ENCODE peak calls at places on chromosomes 4 and X, in seven cellular contexts. Z is breast epithelium, S is OCI-LY7, A is heart left ventricle, M is lower lobe of right lung, O is heart right ventricle, G is left ventricle myocardium inferior. L is an unnamed sample. For H3K4me1 and H3K9me3, the result is how much of the 10 kb centered on the place peaks cover.

GRCh38 chrX:128616933-128617332 is 564.7 kb upstream of the ACTRT1 start:
- DNase-seq in A (no peak), Z (no peak), G (no peak), S (no peak), M (no peak), O (no peak), L (no peak)

GRCh38 chr4:150385606-150386005 is 196.3 kb upstream of the MAB21L2 start:
- DNase-seq in G (no peak), A (no peak), S (no peak), O (peak), Z (no peak), M (no peak), L (peak)

GRCh38 chr4:137375111-137375850 is 157.0 kb downstream of the PCDH18 start:
- DNase-seq in G (no peak), A (no peak), S (no peak), Z (no peak), O (no peak), M (no peak), L (no peak)

GRCh38 chrX:97845451-97845850 is 961.7 kb downstream of the RPA4 start:
- DNase-seq in S (no peak), G (no peak), O (no peak), A (no peak), Z (no peak), M (no peak), L (peak)

GRCh38 chr4:88967883-88968316 is 89.1 kb downstream of the FAM13A start:
- DNase-seq in Z (no peak), O (no peak), G (no peak), M (no peak), S (no peak), A (no peak), L (no peak)

GRCh38 chr4:128229458-128229805 is 58.2 kb downstream of the PGRMC2 start:
- DNase-seq in Z (no peak), S (no peak), G (no peak), O (no peak), M (no peak), A (no peak), L (no peak)

GRCh38 chr4:40395908-40396806 is 61.0 kb downstream of the CHRNA9 start:
- DNase-seq in M (peak), S (no peak), Z (peak), A (peak), G (peak), O (peak), L (peak)

GRCh38 chr4:105509714-105510113 is 35.9 kb upstream of the PPA2 start:
- DNase-seq in M (no peak), G (no peak), O (no peak), A (no peak), Z (no peak), S (no peak), L (no peak)

GRCh38 chrX:10574663-10575062 is 45.7 kb downstream of the MID1 start:
- DNase-seq in Z (no peak), O (no peak), M (no peak), S (no peak), G (no peak), A (no peak), L (no peak)

GRCh38 chrX:121102101-121102500 is 54.7 kb downstream of the GLUD2 start:
- DNase-seq in M (no peak), A (no peak), G (no peak), S (no peak), Z (no peak), O (no peak), L (no peak)

GRCh38 chrX:119477812-119478232 is 9.6 kb downstream of the SLC25A5 start:
- DNase-seq in M (no peak), A (no peak), S (no peak), G (no peak), O (no peak), Z (no peak), L (no peak)

GRCh38 chr4:98242538-98242937 is 18.6 kb upstream of the RAP1GDS1 start:
- DNase-seq in O (no peak), G (no peak), S (no peak), M (no peak), A (no peak), Z (no peak), L (no peak)

GRCh38 chr4:164039482-164039881 is 545.0 kb downstream of the TMA16 start:
- DNase-seq in O (no peak), M (no peak), S (no peak), G (no peak), Z (no peak), A (no peak), L (no peak)

GRCh38 chrX:131816551-131817136 is 206.5 kb upstream of the STK26 start:
- DNase-seq in G (no peak), Z (no peak), S (peak), A (peak), O (peak), M (no peak), L (no peak)

GRCh38 chrX:68440940-68441339 is 7.6 kb upstream of the OPHN1 start:
- DNase-seq in G (peak), S (no peak), Z (peak), O (peak), M (no peak), A (peak), L (peak)

GRCh38 chr4:76784237-76784636 is 113.7 kb downstream of the SOWAHB start:
- DNase-seq in G (no peak), Z (no peak), A (no peak), M (no peak), S (no peak), O (no peak), L (no peak)

GRCh38 chrX:72430405-72430968 is 124.8 kb upstream of the CITED1 start:
- DNase-seq in S (no peak), G (no peak), M (no peak), O (no peak), A (no peak), Z (no peak), L (no peak)

GRCh38 chrX:136147966-136148365 is 633 bp downstream of the FHL1 start:
- DNase-seq in Z (no peak), G (no peak), O (peak), S (no peak), A (peak), M (no peak), L (peak)

GRCh38 chrX:30751497-30751896 is 98.3 kb downstream of the GK start:
- DNase-seq in M (no peak), Z (no peak), G (no peak), O (no peak), A (no peak), S (no peak), L (no peak)

GRCh38 chr4:16227462-16227868 is 1.2 kb upstream of the TAPT1 start:
- DNase-seq in O (peak), A (peak), Z (no peak), S (peak), G (peak), M (peak), L (peak)

GRCh38 chr4:13626492-13627184 is 887 bp downstream of the BOD1L1 start:
- DNase-seq in M (no peak), S (no peak), O (no peak), G (no peak), A (no peak), Z (no peak), L (no peak)

GRCh38 chr4:83212041-83212851 is 72.4 kb downstream of the COQ2 start:
- DNase-seq in O (no peak), G (no peak), A (no peak), M (no peak), S (peak), Z (no peak), L (no peak)

GRCh38 chrX:17719651-17720050 is 17.6 kb upstream of the SCML1 start:
- DNase-seq in A (no peak), Z (no peak), S (no peak), M (no peak), O (no peak), G (no peak), L (no peak)

DNA sequence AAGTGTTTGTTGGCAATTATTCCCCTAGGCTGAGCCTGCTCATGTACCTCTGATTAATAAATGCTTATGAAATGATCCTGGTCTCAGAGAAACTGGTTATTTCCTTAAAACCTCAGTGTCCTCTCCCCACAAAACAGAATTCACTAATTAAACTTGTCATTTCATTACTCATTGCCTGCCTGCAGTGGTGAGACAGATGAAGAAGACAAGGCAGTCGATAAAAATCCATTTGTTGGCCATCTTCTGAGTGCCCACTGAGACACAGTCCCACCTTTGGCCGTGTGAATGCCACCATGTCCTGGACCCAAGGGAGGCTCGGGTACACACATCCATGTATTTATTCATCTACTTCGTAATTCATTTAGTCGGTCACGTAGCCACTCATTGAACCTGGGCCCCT is 3.4 kb downstream of the S100P start:
- DNase-seq in G (no peak), M (no peak), S (no peak), O (no peak), A (no peak), Z (no peak), L (no peak)
- H3K27ac ChIP-seq in G (peak), M (peak), S (no peak), O (peak), A (no peak), Z (peak), L (peak)

GRCh38 chrX:40471965-40472648 is 108.7 kb upstream of the ATP6AP2 start:
- DNase-seq in Z (peak), S (peak), A (no peak), M (peak), G (no peak), O (peak), L (no peak)

GRCh38 chrX:40465735-40466551 is 114.8 kb upstream of the ATP6AP2 start:
- DNase-seq in O (no peak), M (no peak), G (no peak), Z (no peak), A (no peak), S (peak), L (no peak)

GRCh38 chrX:40470830-40471429 is 109.8 kb upstream of the ATP6AP2 start:
- DNase-seq in S (no peak), A (no peak), M (no peak), G (no peak), O (no peak), Z (no peak), L (no peak)

GRCh38 chrX:40468033-40468979 is 112.5 kb upstream of the ATP6AP2 start:
- DNase-seq in A (peak), G (peak), O (peak), Z (no peak), S (peak), M (peak), L (peak)

GRCh38 chrX:40469316-40469715 is 111.5 kb upstream of the ATP6AP2 start:
- DNase-seq in G (no peak), A (no peak), M (no peak), Z (no peak), O (no peak), S (no peak), L (no peak)
- H3K4me1 ChIP-seq in G (under half), A (under half), M (under half), Z (under half), O (under half), S (under half), L (under half)

GRCh38 chr4:20101831-20102230 is 149.9 kb upstream of the SLIT2 start:
- DNase-seq in A (no peak), O (no peak), G (no peak), M (no peak), Z (no peak), S (no peak), L (no peak)
- H3K9me3 ChIP-seq in A (under half), O (under half), G (under half), M (under half), Z (under half), S (under half), L (under half)

GRCh38 chr4:3257125-3257690 is 8.2 kb downstream of the MSANTD1 start:
- DNase-seq in Z (peak), M (no peak), O (peak), S (no peak), A (peak), G (no peak), L (no peak)

GRCh38 chr4:3254302-3255131 is 5.6 kb downstream of the MSANTD1 start:
- DNase-seq in O (no peak), S (no peak), G (peak), Z (peak), M (no peak), A (peak), L (no peak)

GRCh38 chr4:3256230-3257124 is 7.5 kb downstream of the MSANTD1 start:
- DNase-seq in A (peak), S (no peak), G (no peak), Z (peak), O (no peak), M (no peak), L (no peak)

GRCh38 chr4:3255611-3256186 is 6.7 kb downstream of the MSANTD1 start:
- DNase-seq in G (peak), M (no peak), A (peak), S (no peak), O (no peak), Z (peak), L (no peak)

DNA sequence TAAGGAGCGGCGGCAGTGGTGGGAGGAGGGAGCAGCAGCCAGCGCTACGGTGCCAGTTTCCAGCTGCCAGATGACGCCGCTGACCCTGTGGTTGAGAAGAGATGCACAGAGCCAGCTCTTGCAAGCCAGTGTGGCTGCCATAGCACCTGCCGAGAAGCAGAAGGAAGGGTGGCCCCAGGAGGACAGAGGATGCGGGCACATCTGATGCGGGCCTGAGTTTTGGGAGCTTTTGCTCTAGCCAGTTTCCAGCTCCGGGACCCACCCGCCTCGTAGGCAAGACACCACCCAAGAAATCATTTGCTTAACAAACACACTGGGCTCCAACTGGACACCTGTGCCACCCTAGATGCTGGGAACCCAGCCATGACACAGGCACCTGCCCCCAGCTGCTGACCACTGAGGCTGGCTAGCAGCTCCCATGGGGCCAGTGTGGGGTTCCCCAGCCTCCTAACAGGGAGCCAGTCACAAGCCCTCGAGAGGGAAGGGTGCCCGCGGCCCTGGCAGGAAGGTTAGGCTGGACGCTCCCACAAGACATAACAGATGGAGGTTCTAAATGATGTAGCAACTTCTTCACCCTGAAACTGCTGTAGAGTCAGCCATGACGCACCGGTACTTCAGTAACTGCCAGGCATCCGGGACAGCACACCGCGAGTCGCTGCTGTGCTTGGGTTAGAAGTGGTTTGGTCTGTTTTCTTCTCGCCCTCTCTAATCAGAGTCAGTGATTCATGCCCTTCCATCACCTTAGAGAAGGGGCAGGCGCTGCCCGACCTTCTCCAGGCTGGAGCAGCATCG is 8.9 kb downstream of the MSANTD1 start:
- DNase-seq in O (peak), S (no peak), Z (peak), A (peak), M (no peak), G (no peak), L (no peak)
- H3K27ac ChIP-seq in O (no peak), S (no peak), Z (no peak), A (no peak), M (no peak), G (no peak), L (no peak)

GRCh38 chr4:175614880-175615279 is 197.2 kb downstream of the GPM6A start:
- DNase-seq in S (no peak), G (no peak), M (no peak), O (no peak), Z (no peak), A (no peak), L (no peak)

DNA sequence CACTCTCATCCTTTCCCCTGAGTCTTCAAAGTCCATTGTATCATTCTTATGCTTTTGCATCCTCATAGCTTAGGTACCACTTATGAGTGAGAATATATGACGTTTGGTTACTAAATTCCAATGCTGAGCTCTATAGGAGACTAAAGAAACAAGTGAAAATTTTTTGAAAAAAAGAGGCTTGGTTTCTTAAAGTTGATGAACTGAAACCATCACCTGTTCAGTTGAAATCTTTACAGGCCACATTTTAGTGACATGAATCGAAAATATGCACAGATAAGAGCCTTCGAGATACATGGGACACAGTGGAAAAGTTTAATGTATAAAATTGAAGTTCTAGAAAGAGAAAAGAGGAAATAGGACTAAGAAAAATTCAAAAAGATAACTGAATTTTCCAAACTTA is 195.8 kb downstream of the GPM6A start:
- DNase-seq in O (no peak), Z (no peak), S (no peak), A (no peak), G (no peak), M (no peak), L (no peak)
- H3K4me1 ChIP-seq in O (under half), Z (under half), S (under half), A (under half), G (under half), M (under half), L (under half)

GRCh38 chrX:151704023-151704663 is 8.9 kb downstream of the PRRG3 start:
- DNase-seq in A (no peak), G (no peak), Z (no peak), S (no peak), O (peak), M (no peak), L (no peak)
- H3K9me3 ChIP-seq in A (under half), G (under half), Z (under half), S (under half), O (under half), M (under half), L (under half)